ENCODE peak calls at places on chromosomes 7 and 10, in six cellular contexts. S is right lobe of liver, Y is fibroblast of lung, E is heart left ventricle, M is heart right ventricle, N is OCI-LY7. H is an unnamed sample. For H3K4me1, the result is how much of the 10 kb centered on the place peaks cover.

GRCh38 chr7:23594879-23595604 is 2.1 kb upstream of the CCDC126 start:
- DNase-seq in Y (no peak), E (no peak), N (peak), M (no peak), S (no peak), H (no peak)

GRCh38 chr10:90723416-90724068 is 134.3 kb downstream of the HTR7 start:
- DNase-seq in S (no peak), E (no peak), N (no peak), Y (no peak), M (no peak), H (no peak)

GRCh38 chr10:31596765-31597164 is 277.7 kb downstream of the ZEB1 start:
- DNase-seq in Y (no peak), S (no peak), M (no peak), E (no peak), N (no peak), H (no peak)

GRCh38 chr7:82740246-82740848 is 296.8 kb upstream of the CACNA2D1 start:
- DNase-seq in E (no peak), M (peak), S (no peak), N (peak), Y (peak), H (peak)

GRCh38 chr10:88791924-88792323 is 10.6 kb upstream of the LIPM start:
- DNase-seq in S (no peak), E (no peak), Y (no peak), M (no peak), N (peak), H (peak)

GRCh38 chr10:67764012-67764822 is 68.2 kb upstream of the CTNNA3 start:
- DNase-seq in M (peak), S (peak), E (peak), Y (peak), N (peak), H (peak)

GRCh38 chr7:44978511-44979366 is at the start of gene MYO1G:
- DNase-seq in E (peak), Y (no peak), N (peak), M (no peak), S (peak), H (no peak)

GRCh38 chr10:70052462-70053211 is at the start of gene MACROH2A2:
- DNase-seq in Y (peak), N (no peak), M (peak), E (peak), S (peak), H (peak)

GRCh38 chr7:66359656-66360211 is 154.6 kb downstream of the TPST1 start:
- DNase-seq in Y (peak), M (no peak), N (no peak), E (no peak), S (no peak), H (no peak)

GRCh38 chr10:14601872-14602725 is 172.6 kb downstream of the FAM107B start:
- DNase-seq in N (peak), E (no peak), S (no peak), M (no peak), Y (peak), H (peak)

GRCh38 chr10:114043532-114044250 is at the start of gene ADRB1:
- DNase-seq in S (peak), N (peak), M (peak), Y (peak), E (peak), H (no peak)

GRCh38 chr10:3478632-3479240 is 306.2 kb upstream of the PITRM1 start:
- DNase-seq in N (no peak), E (no peak), S (no peak), M (no peak), Y (no peak), H (no peak)

GRCh38 chr10:110115784-110116520 is 91.5 kb upstream of the MXI1 start:
- DNase-seq in M (no peak), N (no peak), Y (no peak), E (no peak), S (no peak), H (no peak)

DNA sequence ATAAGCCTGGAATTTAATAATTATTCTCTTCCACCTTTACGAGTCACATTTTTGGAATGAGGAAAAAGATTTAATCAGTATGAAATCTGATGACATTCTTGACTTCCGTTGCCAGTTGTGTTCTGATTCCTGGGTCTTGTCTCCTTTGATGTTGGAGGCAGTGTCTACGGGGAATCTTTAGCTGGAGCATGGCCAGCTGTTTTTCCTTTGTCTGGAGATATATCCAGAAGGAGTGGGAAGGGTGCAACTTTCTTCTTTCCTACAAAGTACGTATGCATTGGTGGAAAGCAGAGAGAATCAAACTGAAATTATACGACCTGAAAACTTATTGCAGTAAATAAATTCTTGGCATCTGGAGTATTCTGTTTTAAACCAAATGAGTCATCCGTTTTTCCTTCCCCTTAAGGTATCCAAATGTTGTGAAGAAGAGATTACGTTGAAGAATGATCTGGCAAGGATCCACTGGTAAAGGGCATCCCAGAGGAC is 6.9 kb upstream of the GNG11 start:
- DNase-seq in N (no peak), Y (peak), E (no peak), S (no peak), M (no peak), H (no peak)
- H3K4me3 ChIP-seq in N (no peak), Y (no peak), E (no peak), S (no peak), M (no peak), H (no peak)

DNA sequence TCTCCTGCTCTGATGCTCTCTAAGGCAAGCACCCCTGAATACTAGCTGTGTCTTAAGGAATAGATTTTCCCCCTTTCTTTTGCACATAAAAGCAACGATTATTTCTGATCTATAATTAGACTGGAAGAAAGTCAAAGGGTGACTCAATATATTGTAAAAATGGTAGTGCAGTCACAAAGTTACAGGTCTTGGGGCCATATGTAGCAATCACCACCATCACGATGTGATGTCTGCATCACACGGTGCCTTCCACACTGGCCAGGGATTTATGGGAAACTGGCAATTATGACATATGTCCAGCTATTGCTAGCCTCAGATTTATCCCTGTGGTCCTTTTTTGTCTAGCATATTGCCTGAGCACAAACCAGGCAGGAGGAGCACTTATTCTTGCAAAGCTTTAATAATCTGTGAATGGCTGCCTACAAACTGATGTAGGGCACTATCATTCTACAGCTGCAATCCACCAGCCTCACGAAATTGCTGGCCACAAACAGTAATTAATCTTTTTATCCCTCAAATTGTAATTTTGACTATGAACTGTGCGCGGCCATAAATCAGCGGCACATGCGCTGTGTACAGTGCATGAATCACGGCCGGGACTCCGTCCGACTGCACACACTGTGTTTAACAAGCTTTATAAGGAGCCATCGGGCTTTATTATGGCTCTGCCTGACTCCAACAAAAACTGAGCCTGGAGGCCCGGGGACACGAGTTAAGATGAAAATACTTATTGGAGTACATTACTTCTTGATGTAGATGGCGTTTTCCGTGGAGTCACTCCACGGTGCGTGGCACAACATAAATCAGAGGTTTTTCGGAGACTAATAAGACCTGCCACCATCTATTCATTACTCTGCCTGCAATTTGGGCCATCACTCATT is 115.3 kb downstream of the EBF3 start:
- DNase-seq in M (no peak), Y (no peak), S (no peak), E (no peak), N (no peak), H (no peak)
- H3K27ac ChIP-seq in M (no peak), Y (no peak), S (no peak), E (no peak), N (no peak), H (no peak)

GRCh38 chr10:103114876-103115275 is 78.2 kb downstream of the NT5C2 start:
- DNase-seq in M (no peak), S (no peak), N (no peak), Y (no peak), E (no peak), H (no peak)
- H3K4me1 ChIP-seq in M (under half), S (under half), N (under half), Y (under half), E (under half), H (under half)

DNA sequence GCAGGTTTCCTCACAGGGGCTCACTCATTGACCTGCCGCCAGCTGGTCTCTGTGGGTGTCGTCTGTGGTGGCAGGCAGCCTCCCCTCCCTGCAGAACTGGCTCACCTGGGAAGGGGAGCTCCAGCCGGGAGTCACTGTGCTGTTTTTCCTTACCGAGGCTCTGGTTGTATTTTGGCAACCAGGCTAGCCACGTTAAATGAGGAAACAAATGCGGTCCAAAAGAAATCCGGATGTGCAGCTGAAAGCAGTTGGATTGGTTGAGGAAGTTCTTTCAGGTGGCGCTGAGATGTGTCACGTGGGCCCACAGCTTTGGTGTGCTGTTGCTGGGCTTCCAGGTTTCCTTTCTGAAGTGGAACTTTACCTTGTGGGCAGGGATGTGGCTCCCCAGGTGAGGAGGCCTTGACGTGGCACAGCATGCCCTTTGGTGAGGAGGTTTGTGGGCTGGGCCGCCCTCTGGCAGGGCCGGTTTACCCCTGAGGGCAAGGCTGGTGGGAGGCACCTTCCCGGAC is 14.2 kb downstream of the MTURN start:
- DNase-seq in M (no peak), N (peak), Y (no peak), S (no peak), E (no peak), H (no peak)
- H3K4me3 ChIP-seq in M (no peak), N (no peak), Y (no peak), S (no peak), E (no peak), H (no peak)

GRCh38 chr7:36388423-36388822 is 1.2 kb upstream of the ANLN start:
- DNase-seq in S (no peak), N (no peak), Y (no peak), M (no peak), E (no peak), H (no peak)
- H3K27ac ChIP-seq in S (no peak), N (no peak), Y (no peak), M (peak), E (no peak), H (no peak)

GRCh38 chr7:2805213-2806003 is 38.7 kb downstream of the GNA12 start:
- DNase-seq in S (no peak), M (no peak), Y (no peak), E (no peak), N (no peak), H (no peak)
- H3K4me1 ChIP-seq in S (under half), M (half or more), Y (under half), E (half or more), N (under half), H (under half)

GRCh38 chr7:1176891-1177373 is 16.9 kb upstream of the ZFAND2A start:
- DNase-seq in E (peak), Y (peak), M (peak), N (peak), S (peak), H (peak)
- H3K4me3 ChIP-seq in E (no peak), Y (no peak), M (no peak), N (no peak), S (no peak), H (no peak)

DNA sequence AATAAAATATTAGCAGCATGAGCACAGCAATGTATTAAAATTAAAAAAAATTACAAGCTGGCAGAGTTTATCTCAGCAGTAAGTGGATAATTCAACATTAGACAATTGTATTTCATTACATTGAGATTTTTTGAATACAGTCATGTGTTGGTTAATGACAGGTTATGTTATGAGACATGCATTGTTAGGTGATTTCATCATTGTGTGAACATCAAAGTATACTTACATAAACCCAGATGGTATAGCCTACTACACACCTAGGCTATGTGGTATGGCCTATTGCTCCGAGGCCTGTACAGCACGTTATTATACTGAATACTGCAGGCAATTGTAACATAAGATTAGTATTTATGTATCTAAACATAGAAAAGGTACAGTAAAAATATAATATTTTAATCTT is 29.7 kb downstream of the CCDC6 start:
- DNase-seq in S (no peak), M (no peak), N (no peak), Y (no peak), E (no peak), H (no peak)
- H3K27ac ChIP-seq in S (no peak), M (no peak), N (peak), Y (no peak), E (no peak), H (no peak)

DNA sequence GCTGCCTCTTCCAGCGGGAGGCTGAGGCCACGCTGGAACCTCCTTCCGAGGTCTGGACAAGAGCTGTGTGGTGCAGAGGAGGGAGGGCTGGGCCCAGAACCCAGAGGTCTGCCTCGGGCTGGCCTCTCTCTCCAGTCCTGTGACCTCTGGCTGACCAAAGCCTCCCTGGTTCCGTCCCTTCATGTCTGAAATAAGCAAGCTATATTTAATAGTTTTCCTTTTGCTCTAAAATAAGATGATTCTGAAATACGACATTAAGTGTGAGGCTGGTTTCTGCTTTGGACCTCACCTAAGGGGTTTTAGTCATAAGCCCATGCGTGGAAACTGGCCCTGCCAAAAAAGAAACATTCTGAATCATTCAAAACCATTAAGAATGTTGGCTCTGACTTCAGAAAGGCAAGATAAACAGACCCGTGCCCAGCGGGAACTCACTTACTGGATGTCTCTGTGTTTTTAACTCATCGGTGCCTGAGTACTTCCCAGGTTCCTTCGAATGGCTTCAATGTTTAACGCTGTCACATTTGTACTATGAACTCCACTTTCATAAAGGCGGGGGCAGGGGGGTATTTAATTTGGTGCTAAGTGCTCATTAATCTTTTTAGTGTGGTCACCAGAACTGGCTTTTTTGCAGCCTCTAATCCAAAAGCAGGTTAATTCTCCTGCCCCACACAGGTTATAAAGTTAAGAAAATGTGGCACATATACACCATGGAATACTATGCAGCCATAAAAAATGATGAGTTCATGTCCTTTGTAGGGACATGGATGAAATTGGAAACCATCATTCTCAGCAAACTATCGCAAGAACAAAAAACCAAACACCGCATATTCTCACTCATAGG is 157.5 kb upstream of the KLF14 start:
- DNase-seq in S (no peak), Y (peak), E (peak), N (no peak), M (peak), H (peak)
- H3K4me1 ChIP-seq in S (half or more), Y (half or more), E (half or more), N (under half), M (half or more), H (under half)

DNA sequence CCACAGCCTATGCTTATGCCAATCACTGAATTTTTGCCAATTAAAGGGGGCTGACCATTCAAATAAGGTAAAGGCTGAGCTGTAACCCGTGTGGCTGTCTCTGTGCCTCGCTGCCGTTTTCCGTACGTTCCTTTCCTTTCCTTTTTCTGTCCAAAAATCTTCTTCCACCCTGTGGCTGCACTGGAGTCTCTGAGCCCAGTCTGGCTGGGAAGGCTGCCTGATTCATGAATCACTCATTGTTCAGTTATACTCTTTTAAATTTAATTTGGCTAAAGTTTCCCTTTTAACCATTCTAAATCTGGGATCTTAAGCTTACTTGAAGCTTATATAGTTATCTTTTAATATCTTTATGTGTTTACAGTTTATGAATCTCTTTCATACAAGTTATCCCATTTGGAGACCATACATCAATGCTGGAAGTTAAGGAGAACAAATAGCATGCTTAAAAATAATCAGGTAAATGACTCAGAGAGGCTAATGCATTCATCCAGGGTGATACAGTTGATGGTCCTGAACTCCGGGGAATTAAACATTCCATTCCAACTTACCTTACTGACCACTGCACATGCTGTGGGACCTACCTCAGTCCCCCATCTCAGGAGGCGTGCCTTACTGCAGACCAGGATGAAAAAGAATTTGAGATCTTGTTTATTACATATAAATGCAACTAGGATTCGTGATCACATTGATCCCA is 385.3 kb upstream of the ADARB2 start:
- DNase-seq in N (no peak), Y (no peak), S (no peak), M (no peak), E (no peak), H (no peak)
- H3K4me3 ChIP-seq in N (no peak), Y (no peak), S (no peak), M (no peak), E (no peak), H (no peak)